ENCODE peak calls at places on chromosomes 2 and 18, in four cellular contexts. A is ovary, X is sigmoid colon, J is WERI-Rb-1. C is an unnamed sample.

GRCh38 chr18:22627506-22627905 is 209.8 kb upstream of the CTAGE1 start:
- DNase-seq in A (no peak), X (no peak), J (no peak), C (no peak)

GRCh38 chr18:59075923-59076322 is 63.8 kb upstream of the SEC11C start:
- DNase-seq in A (no peak), X (no peak), J (no peak), C (no peak)

GRCh38 chr18:44679912-44680270 is 797 bp upstream of the SETBP1 start:
- DNase-seq in A (peak; percentile 68), X (peak; percentile 85), J (peak; percentile 55), C (peak; percentile 77)

GRCh38 chr18:3246636-3247242 is 862 bp upstream of the MYL12A start:
- DNase-seq in A (peak; percentile 46), X (peak; percentile 74), J (no peak), C (peak; percentile 69)

GRCh38 chr18:78241535-78242306 is 737.9 kb upstream of the SALL3 start:
- DNase-seq in A (no peak), X (no peak), J (peak; percentile 98), C (no peak)

GRCh38 chr2:240293126-240293864 is 142.2 kb upstream of the GPC1 start:
- DNase-seq in A (no peak), X (no peak), J (no peak), C (no peak)

GRCh38 chr2:79935771-79936657 is 368.5 kb downstream of the LRRTM1 start:
- DNase-seq in A (no peak), X (no peak), J (peak; percentile 73), C (peak; percentile 54)

GRCh38 chr18:46466236-46467160 is 190.5 kb downstream of the LOXHD1 start:
- DNase-seq in A (no peak), X (no peak), J (peak; percentile 79), C (no peak)

GRCh38 chr2:111659361-111660281 is 224.4 kb downstream of the ANAPC1 start:
- DNase-seq in A (peak; percentile 38), X (peak; percentile 88), J (no peak), C (no peak)

GRCh38 chr18:10070581-10071000 is 156.8 kb downstream of the VAPA start:
- DNase-seq in A (no peak), X (no peak), J (no peak), C (no peak)

GRCh38 chr2:10939058-10939457 is 27.3 kb downstream of the KCNF1 start:
- DNase-seq in A (no peak), X (no peak), J (no peak), C (no peak)
- H3K4me3 ChIP-seq in A (no peak overlapping the region), X (no peak overlapping the region), J (no peak overlapping the region), C (no peak overlapping the region)

GRCh38 chr2:238425505-238425978 is 1.2 kb upstream of the ASB1 start:
- DNase-seq in A (no peak), X (no peak), J (no peak), C (peak; percentile 68)

GRCh38 chr2:238426568-238427434 is at the start of gene ASB1:
- DNase-seq in A (peak; percentile 65), X (peak; percentile 87), J (peak; percentile 73), C (peak; percentile 84)

GRCh38 chr2:238424313-238424700 is 2.4 kb upstream of the ASB1 start:
- DNase-seq in A (no peak), X (no peak), J (no peak), C (no peak)

GRCh38 chr2:238427435-238428162 is 872 bp downstream of the ASB1 start:
- DNase-seq in A (no peak), X (no peak), J (no peak), C (no peak)

GRCh38 chr2:238425979-238426567 is 654 bp upstream of the ASB1 start:
- DNase-seq in A (no peak), X (no peak), J (peak; percentile 64), C (peak; percentile 36)
- H3K4me3 ChIP-seq in A (peak overlapping the region; percentile 90), X (peak overlapping the region; percentile 88), J (peak overlapping the region; percentile 93), C (peak overlapping the region; percentile 97)

GRCh38 chr2:227716501-227716900 is 1.3 kb downstream of the SLC19A3 start:
- DNase-seq in A (no peak), X (no peak), J (no peak), C (no peak)

GRCh38 chr2:227720680-227721079 is 2.9 kb upstream of the SLC19A3 start:
- DNase-seq in A (no peak), X (no peak), J (no peak), C (no peak)

GRCh38 chr2:227719637-227720036 is 1.8 kb upstream of the SLC19A3 start:
- DNase-seq in A (no peak), X (no peak), J (no peak), C (no peak)

GRCh38 chr2:227717687-227718567 is at the start of gene SLC19A3:
- DNase-seq in A (peak; percentile 92), X (peak; percentile 94), J (peak; percentile 29), C (peak; percentile 87)
- H3K4me3 ChIP-seq in A (peak within 1 kb of the TSS; percentile 28), X (peak within 1 kb of the TSS; percentile 37), J (peak within 1 kb of the TSS; percentile 28), C (peak within 1 kb of the TSS; percentile 58)

DNA sequence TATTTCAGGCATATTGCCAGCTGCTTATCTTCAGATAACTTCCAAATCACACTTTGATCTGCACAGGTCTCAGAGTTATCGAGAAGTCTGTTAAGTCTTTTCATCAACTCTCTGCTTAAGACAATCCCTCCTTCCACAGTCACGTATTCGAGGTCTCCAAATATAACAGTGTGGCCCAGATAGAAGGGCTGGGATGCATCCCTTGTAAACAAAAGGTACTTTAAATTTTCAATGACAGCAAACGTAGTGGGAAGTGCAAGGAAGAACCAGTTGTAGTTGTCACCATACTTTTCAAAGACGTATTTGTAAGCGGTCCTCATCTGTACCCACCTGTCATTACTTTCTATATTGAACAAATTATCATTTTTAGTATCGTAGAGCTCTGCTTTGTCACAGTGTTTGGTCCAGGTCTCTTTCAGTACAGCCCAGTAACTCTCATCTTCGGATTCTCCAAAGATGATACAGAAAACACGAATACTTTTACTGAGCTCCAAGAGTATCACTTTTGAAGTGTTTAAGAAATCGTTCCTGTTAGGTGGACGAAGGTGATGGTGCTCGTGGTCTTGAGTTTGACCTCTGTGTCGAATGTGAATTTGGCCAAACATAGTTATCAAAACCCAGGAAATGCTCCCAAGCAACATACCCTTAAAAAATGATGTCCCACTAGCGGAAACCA is 445 bp downstream of the C1GALT1C1L start:
- DNase-seq in A (no peak), X (no peak), J (no peak), C (no peak)
- H3K4me3 ChIP-seq in A (peak overlapping the region; percentile 57), X (peak overlapping the region; percentile 57), J (peak overlapping the region; percentile 38), C (peak overlapping the region; percentile 68)